ENCODE peak calls at places on chromosomes 6 and 20, in seven cellular contexts. W is CD14-positive monocyte, K is Right ventricle myocardium inferior, D is stomach, X is GF-D8, M is amygdala, J is AG04449. I is an unnamed sample.

GRCh38 chr6:124958759-124959354 is 3.4 kb upstream of the RNF217 start:
- DNase-seq in W (no peak), K (no peak), D (no peak), X (no peak), M (no peak), J (no peak), I (no peak)

GRCh38 chr20:57662028-57662312 is 41.7 kb upstream of the ZBP1 start:
- DNase-seq in W (peak), K (peak), D (peak), X (no peak), M (no peak), J (no peak), I (no peak)

GRCh38 chr6:145704153-145704781 is 31.1 kb downstream of the EPM2A start:
- DNase-seq in W (no peak), K (no peak), D (no peak), X (no peak), M (no peak), J (no peak), I (peak)

GRCh38 chr6:11791354-11792107 is 12.9 kb upstream of the ADTRP start:
- DNase-seq in W (no peak), K (no peak), D (no peak), X (no peak), M (no peak), J (no peak), I (no peak)

GRCh38 chr20:44656447-44656846 is 4.9 kb upstream of the ADA start:
- DNase-seq in W (no peak), K (no peak), D (no peak), X (no peak), M (no peak), J (no peak), I (no peak)

GRCh38 chr6:116267879-116268588 is 11.7 kb downstream of the TSPYL1 start:
- DNase-seq in W (no peak), K (no peak), D (no peak), X (no peak), M (no peak), J (no peak), I (peak)

GRCh38 chr20:21109144-21109543 is 3.0 kb upstream of the LINC00237 start:
- DNase-seq in W (no peak), K (no peak), D (no peak), X (no peak), M (no peak), J (no peak), I (no peak)

GRCh38 chr20:1320016-1320415 is 8.9 kb downstream of the SDCBP2 start:
- DNase-seq in W (peak), K (no peak), D (no peak), X (no peak), M (no peak), J (no peak), I (no peak)

GRCh38 chr6:37966801-37967200 is 147.3 kb downstream of the ZFAND3 start:
- DNase-seq in W (no peak), K (no peak), D (no peak), X (no peak), M (no peak), J (no peak), I (no peak)

GRCh38 chr6:70423189-70424133 is 10.2 kb downstream of the FAM135A start:
- DNase-seq in W (no peak), K (no peak), D (no peak), X (no peak), M (no peak), J (no peak), I (no peak)

GRCh38 chr6:129476248-129476564 is 233.8 kb downstream of the ARHGAP18 start:
- DNase-seq in W (no peak), K (no peak), D (no peak), X (no peak), M (no peak), J (no peak), I (no peak)

GRCh38 chr20:59043698-59044097 is 1.1 kb upstream of the PRELID3B start:
- DNase-seq in W (no peak), K (no peak), D (no peak), X (no peak), M (no peak), J (no peak), I (no peak)

GRCh38 chr6:11152581-11152980 is 41.1 kb upstream of the ERVFRD-1 start:
- DNase-seq in W (no peak), K (no peak), D (no peak), X (no peak), M (no peak), J (no peak), I (no peak)

GRCh38 chr6:124676033-124676432 is 286.2 kb upstream of the RNF217 start:
- DNase-seq in W (no peak), K (no peak), D (no peak), X (no peak), M (no peak), J (no peak), I (no peak)

GRCh38 chr6:41561931-41562632 is 15.9 kb downstream of the FOXP4 start:
- DNase-seq in W (no peak), K (no peak), D (no peak), X (no peak), M (no peak), J (no peak), I (no peak)

GRCh38 chr6:16148498-16148897 is 19.6 kb downstream of the MYLIP start:
- DNase-seq in W (no peak), K (no peak), D (peak), X (no peak), M (no peak), J (no peak), I (no peak)

GRCh38 chr6:5088780-5089179 is 3.6 kb downstream of the PPP1R3G start:
- DNase-seq in W (no peak), K (no peak), D (no peak), X (no peak), M (no peak), J (no peak), I (no peak)

GRCh38 chr6:144335914-144336313 is 50.8 kb downstream of the UTRN start:
- DNase-seq in W (peak), K (no peak), D (no peak), X (no peak), M (no peak), J (no peak), I (no peak)

GRCh38 chr6:43248107-43248506 is 4.8 kb downstream of the TTBK1 start:
- DNase-seq in W (no peak), K (no peak), D (no peak), X (no peak), M (no peak), J (no peak), I (no peak)

GRCh38 chr6:125314019-125314581 is 12.3 kb upstream of the HDDC2 start:
- DNase-seq in W (peak), K (peak), D (peak), X (peak), M (peak), J (no peak), I (peak)

GRCh38 chr6:125753218-125753936 is 3.9 kb downstream of the HEY2 start:
- DNase-seq in W (no peak), K (no peak), D (no peak), X (no peak), M (no peak), J (no peak), I (peak)

GRCh38 chr6:43668151-43669028 is 19.2 kb downstream of the MRPS18A start:
- DNase-seq in W (peak), K (peak), D (peak), X (no peak), M (peak), J (no peak), I (no peak)

GRCh38 chr6:108115598-108116058 is 41.1 kb upstream of the OSTM1 start:
- DNase-seq in W (no peak), K (no peak), D (peak), X (peak), M (no peak), J (no peak), I (peak)